ENCODE peak calls at places on chromosomes 5 and 9, in four cellular contexts. H is A549, N is neuronal stem cell, R is AG08396. D is an unnamed sample.

GRCh38 chr5:141883184-141883947 is 5.2 kb upstream of the PCDH1 start:
- DNase-seq in H (peak), N (peak), R (peak), D (peak)

GRCh38 chr5:56814361-56814962 is 887 bp upstream of the MAP3K1 start:
- DNase-seq in H (peak), N (peak), R (no peak), D (peak)

GRCh38 chr9:130919559-130920145 is 19.4 kb downstream of the FIBCD1 start:
- DNase-seq in H (no peak), N (no peak), R (no peak), D (no peak)

GRCh38 chr9:78292716-78293497 is 4.0 kb upstream of the PSAT1 start:
- DNase-seq in H (no peak), N (no peak), R (no peak), D (no peak)

GRCh38 chr5:103207653-103208052 is 50.9 kb upstream of the MACIR start:
- DNase-seq in H (no peak), N (no peak), R (no peak), D (peak)

GRCh38 chr5:106408141-106408540 is 1262.6 kb downstream of the EFNA5 start:
- DNase-seq in H (no peak), N (no peak), R (no peak), D (no peak)

GRCh38 chr9:129320575-129321311 is 142.7 kb upstream of the IER5L start:
- DNase-seq in H (no peak), N (no peak), R (peak), D (peak)

GRCh38 chr5:72355706-72356299 is 35.6 kb downstream of the PTCD2 start:
- DNase-seq in H (peak), N (peak), R (peak), D (peak)

GRCh38 chr9:135440620-135441019 is 39.0 kb upstream of the PPP1R26 start:
- DNase-seq in H (peak), N (no peak), R (no peak), D (no peak)

GRCh38 chr9:98890256-98890655 is 53.5 kb upstream of the COL15A1 start:
- DNase-seq in H (no peak), N (no peak), R (no peak), D (no peak)

GRCh38 chr9:88197016-88197415 is 58.7 kb upstream of the SPATA31C2 start:
- DNase-seq in H (no peak), N (no peak), R (peak), D (no peak)

GRCh38 chr9:4515958-4516375 is 25.7 kb downstream of the SLC1A1 start:
- DNase-seq in H (no peak), N (no peak), R (no peak), D (peak)

GRCh38 chr5:74624501-74624900 is 16.0 kb downstream of the ENC1 start:
- DNase-seq in H (no peak), N (no peak), R (no peak), D (no peak)

GRCh38 chr9:38478211-38478610 is 54.0 kb upstream of the IGFBPL1 start:
- DNase-seq in H (no peak), N (no peak), R (no peak), D (no peak)

GRCh38 chr5:2683720-2684119 is 67.8 kb downstream of the IRX2 start:
- DNase-seq in H (no peak), N (no peak), R (no peak), D (no peak)

GRCh38 chr9:130122465-130122864 is 49.7 kb upstream of the NCS1 start:
- DNase-seq in H (no peak), N (no peak), R (no peak), D (no peak)

GRCh38 chr9:131651599-131651998 is 88.3 kb downstream of the RAPGEF1 start:
- DNase-seq in H (no peak), N (no peak), R (no peak), D (peak)

GRCh38 chr9:127336708-127337352 is 60.1 kb upstream of the SLC2A8 start:
- DNase-seq in H (peak), N (no peak), R (peak), D (peak)

GRCh38 chr9:37676411-37676830 is 25.7 kb downstream of the FRMPD1 start:
- DNase-seq in H (no peak), N (peak), R (no peak), D (no peak)

GRCh38 chr5:96023518-96023917 is 61.9 kb upstream of the ELL2 start:
- DNase-seq in H (no peak), N (no peak), R (no peak), D (peak)

D was measured in lung microvascular endothelial cell.